ENCODE peak calls at places on chromosomes 16 and 17, in seven cellular contexts. G is SK-N-SH, Y is H1, U is GM12878, W is HCT116, J is K562, V is HepG2. P is an unnamed sample.

GRCh38 chr17:40326014-40326831 is 17.2 kb downstream of the RARA start:
- DNase-seq in J (no peak), V (peak), Y (no peak), U (no peak), W (no peak), G (no peak), P (no peak)

GRCh38 chr16:19138601-19139000 is 24.8 kb downstream of the ITPRIPL2 start:
- DNase-seq in V (no peak), G (peak), J (no peak), U (no peak), W (no peak), Y (no peak), P (no peak)

GRCh38 chr16:12426122-12426521 is 377.6 kb downstream of the CPPED1 start:
- DNase-seq in V (no peak), G (peak), J (peak), U (no peak), Y (no peak), W (no peak), P (no peak)

GRCh38 chr16:84109598-84110325 is 7.0 kb downstream of the MBTPS1 start:
- DNase-seq in U (no peak), V (no peak), J (no peak), G (no peak), Y (no peak), W (no peak), P (no peak)

GRCh38 chr16:55479560-55480197 is 681 bp downstream of the MMP2 start:
- DNase-seq in Y (no peak), V (no peak), J (no peak), W (no peak), G (peak), U (no peak), P (no peak)

GRCh38 chr16:8581923-8582580 is 8.3 kb downstream of the TMEM114 start:
- DNase-seq in V (no peak), U (no peak), J (no peak), G (no peak), Y (no peak), W (no peak), P (no peak)

GRCh38 chr16:78742501-78743283 is 643.2 kb downstream of the WWOX start:
- DNase-seq in U (peak), Y (no peak), V (no peak), G (no peak), W (no peak), J (peak), P (peak)

GRCh38 chr17:59126809-59127417 is 20.2 kb upstream of the TRIM37 start:
- DNase-seq in J (no peak), U (no peak), V (no peak), G (no peak), W (no peak), Y (no peak), P (no peak)

GRCh38 chr16:53159781-53160436 is 105.1 kb downstream of the CHD9 start:
- DNase-seq in Y (no peak), V (peak), U (peak), W (peak), G (peak), J (peak), P (peak)

GRCh38 chr16:68375801-68376536 is 65.2 kb downstream of the PRMT7 start:
- DNase-seq in Y (no peak), U (no peak), J (no peak), G (no peak), V (no peak), W (no peak), P (no peak)

GRCh38 chr16:49116873-49117272 is 164.8 kb downstream of the CBLN1 start:
- DNase-seq in G (no peak), J (no peak), U (no peak), V (no peak), Y (no peak), W (no peak), P (no peak)

GRCh38 chr16:47258874-47259461 is 115.2 kb upstream of the NETO2 start:
- DNase-seq in V (peak), Y (no peak), W (peak), U (peak), G (peak), J (peak), P (peak)

GRCh38 chr16:88667496-88667895 is 4.6 kb upstream of the MVD start:
- DNase-seq in V (no peak), W (no peak), U (no peak), G (peak), Y (no peak), J (no peak), P (no peak)

GRCh38 chr17:50173335-50173941 is 7.6 kb downstream of the SGCA start:
- DNase-seq in U (no peak), Y (no peak), J (no peak), V (no peak), W (no peak), G (peak), P (no peak)

GRCh38 chr17:70338946-70339354 is 169.6 kb downstream of the KCNJ2 start:
- DNase-seq in Y (no peak), J (no peak), V (no peak), W (no peak), G (no peak), U (no peak), P (no peak)

GRCh38 chr17:35766903-35767510 is 6.3 kb downstream of the C17orf50 start:
- DNase-seq in U (no peak), J (no peak), G (peak), V (no peak), Y (no peak), W (no peak), P (peak)

GRCh38 chr16:9948933-9949332 is 233.3 kb downstream of the GRIN2A start:
- DNase-seq in G (no peak), V (no peak), U (no peak), W (no peak), J (no peak), Y (no peak), P (no peak)

GRCh38 chr17:43871947-43872690 is 25.1 kb downstream of the CD300LG start:
- DNase-seq in G (no peak), V (no peak), U (no peak), W (no peak), J (no peak), Y (no peak), P (no peak)
- TF ChIP-seq JUND in G (no peak), V (no peak), U (no peak), W (no peak), J (no peak), Y (no peak), P (no peak)

GRCh38 chr16:27245276-27246231 is 23.0 kb downstream of the NSMCE1 start:
- DNase-seq in V (no peak), J (peak), W (no peak), Y (no peak), G (no peak), U (no peak), P (no peak)
- TF ChIP-seq JUND in V (no peak), J (peak), W (no peak), Y (no peak), G (no peak), U (no peak), P (no peak)

DNA sequence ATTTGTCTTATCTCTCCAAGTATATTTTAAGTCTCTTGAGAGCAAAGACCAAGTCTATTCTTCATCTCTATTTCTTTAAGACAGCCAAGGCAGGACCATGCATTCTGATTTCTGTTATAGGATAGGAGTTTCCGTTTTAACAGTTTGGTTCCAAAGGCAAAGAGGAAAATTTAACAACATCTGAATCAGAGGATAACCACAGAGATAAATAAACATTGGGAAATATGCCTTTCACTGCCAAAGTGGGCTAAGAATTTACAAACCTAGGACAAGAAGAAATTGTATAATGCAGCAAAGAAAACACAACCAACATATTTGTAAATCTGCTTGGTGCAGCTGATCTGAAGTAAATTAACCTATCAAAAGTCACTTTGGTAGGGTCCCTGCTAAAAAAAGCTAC is 37.7 kb downstream of the USP32 start:
- DNase-seq in G (no peak), V (peak), J (no peak), W (no peak), Y (no peak), U (no peak), P (no peak)
- TF ChIP-seq JUND in G (peak), V (no peak), J (no peak), W (no peak), Y (no peak), U (no peak), P (no peak)

GRCh38 chr17:29749045-29749825 is 126.5 kb upstream of the CORO6 start:
- DNase-seq in U (no peak), W (no peak), G (no peak), Y (no peak), V (no peak), J (no peak), P (no peak)
- TF ChIP-seq JUND in U (no peak), W (no peak), G (no peak), Y (no peak), V (no peak), J (no peak), P (no peak)

DNA sequence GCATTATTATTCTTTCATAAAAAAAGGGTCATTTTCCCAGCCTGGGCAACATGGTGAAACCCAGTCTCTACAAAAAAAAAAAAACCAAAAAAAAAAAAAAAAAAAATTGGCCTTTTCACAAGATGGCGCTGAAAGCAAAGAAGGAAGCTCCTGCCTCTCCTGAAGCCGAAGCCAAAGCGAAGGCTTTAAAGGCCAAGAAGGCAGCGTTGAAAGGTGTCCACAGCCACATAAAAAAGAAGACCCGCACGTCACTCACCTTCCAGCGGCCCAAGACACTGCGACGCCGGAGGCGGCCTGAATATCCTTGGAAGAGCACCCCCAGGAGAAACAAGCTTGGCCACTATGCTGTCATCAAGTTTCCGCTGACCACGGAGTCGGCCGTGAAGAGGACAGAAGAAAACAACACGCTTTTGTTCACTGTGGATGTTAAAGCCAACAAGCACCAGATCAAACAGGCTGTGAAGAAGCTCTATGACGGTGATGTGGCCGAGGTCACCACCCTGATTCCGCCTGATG is 4.9 kb upstream of the PGAP6 start:
- DNase-seq in Y (no peak), J (no peak), U (no peak), W (no peak), G (no peak), V (no peak), P (no peak)
- TF ChIP-seq JUND in Y (no peak), J (no peak), U (no peak), W (no peak), G (no peak), V (no peak), P (no peak)

GRCh38 chr16:85970016-85970711 is 71.2 kb downstream of the IRF8 start:
- DNase-seq in V (no peak), J (no peak), U (no peak), G (no peak), W (no peak), Y (no peak), P (no peak)

GRCh38 chr16:85968041-85968920 is 69.3 kb downstream of the IRF8 start:
- DNase-seq in V (no peak), U (no peak), G (no peak), Y (no peak), J (no peak), W (no peak), P (no peak)

GRCh38 chr16:85970712-85971220 is 71.8 kb downstream of the IRF8 start:
- DNase-seq in U (no peak), V (no peak), G (no peak), J (no peak), W (no peak), Y (no peak), P (peak)

GRCh38 chr16:85969159-85969558 is 70.2 kb downstream of the IRF8 start:
- DNase-seq in V (no peak), W (no peak), U (no peak), Y (no peak), G (no peak), J (no peak), P (peak)

DNA sequence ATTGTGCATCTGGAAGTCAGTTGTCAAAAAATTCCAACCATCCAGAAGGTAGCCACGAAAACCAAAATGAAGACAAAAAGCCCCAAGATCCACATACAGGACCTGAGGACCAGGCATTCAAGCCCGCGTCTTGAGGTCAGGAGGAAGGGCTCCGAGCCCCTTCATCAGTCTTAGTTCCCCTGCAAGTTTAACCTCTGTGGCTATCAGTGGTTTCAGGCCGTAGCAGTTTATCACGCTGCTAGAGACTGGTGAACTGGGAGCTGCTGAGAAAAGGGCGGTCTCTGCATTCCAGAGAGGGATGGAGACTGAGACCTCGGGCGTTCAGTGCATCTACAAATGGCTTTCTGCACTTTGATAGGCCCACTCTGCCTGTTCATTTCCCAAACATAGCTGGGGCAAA is 70.6 kb downstream of the IRF8 start:
- DNase-seq in W (no peak), U (no peak), Y (no peak), G (no peak), J (no peak), V (no peak), P (no peak)
- TF ChIP-seq JUND in W (no peak), U (no peak), Y (no peak), G (no peak), J (no peak), V (no peak), P (no peak)

DNA sequence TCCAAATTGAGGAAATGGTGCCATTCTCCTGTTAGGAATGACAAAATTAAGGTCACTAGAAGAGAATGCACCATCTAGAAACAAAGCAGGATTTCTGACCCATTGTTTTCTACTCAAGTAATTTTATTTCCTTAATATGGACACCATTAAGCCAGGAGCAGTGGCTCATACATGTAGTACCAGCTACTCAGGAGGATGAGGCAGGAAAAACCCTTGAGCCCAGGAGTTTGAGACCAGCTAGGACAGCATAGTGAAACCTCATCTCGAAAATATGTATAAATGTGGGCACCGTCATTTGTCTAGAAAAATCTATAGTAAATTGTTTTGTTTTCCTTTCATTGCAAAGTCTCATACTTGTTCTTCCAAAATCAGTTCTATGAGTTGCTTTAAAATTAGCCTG is 9.1 kb upstream of the AP1G1 start:
- DNase-seq in J (no peak), V (no peak), U (no peak), G (no peak), W (no peak), Y (no peak), P (no peak)
- TF ChIP-seq JUND in J (no peak), V (no peak), U (no peak), G (no peak), W (no peak), Y (no peak), P (no peak)

DNA sequence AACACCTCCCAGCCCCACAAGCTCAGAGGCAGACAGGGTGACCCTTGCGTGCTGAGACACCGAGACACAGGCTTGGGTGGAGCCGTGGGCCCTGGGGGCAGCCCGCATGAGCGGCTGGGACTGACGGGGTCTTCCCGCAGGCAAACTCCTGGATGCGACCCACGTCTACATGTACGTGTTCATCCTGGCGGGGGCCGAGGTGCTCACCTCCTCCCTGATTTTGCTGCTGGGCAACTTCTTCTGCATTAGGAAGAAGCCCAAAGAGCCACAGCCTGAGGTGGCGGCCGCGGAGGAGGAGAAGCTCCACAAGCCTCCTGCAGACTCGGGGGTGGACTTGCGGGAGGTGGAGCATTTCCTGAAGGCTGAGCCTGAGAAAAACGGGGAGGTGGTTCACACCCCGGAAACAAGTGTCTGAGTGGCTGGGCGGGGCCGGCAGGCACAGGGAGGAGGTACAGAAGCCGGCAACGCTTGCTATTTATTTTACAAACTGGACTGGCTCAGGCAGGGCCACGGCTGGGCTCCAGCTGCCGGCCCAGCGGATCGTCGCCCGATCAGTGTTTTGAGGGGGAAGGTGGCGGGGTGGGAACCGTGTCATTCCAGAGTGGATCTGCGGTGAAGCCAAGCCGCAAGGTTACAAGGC is 9.8 kb downstream of the SLC16A3 start:
- DNase-seq in U (no peak), V (no peak), Y (no peak), J (peak), W (no peak), G (no peak), P (peak)
- TF ChIP-seq JUND in U (no peak), V (no peak), Y (no peak), J (no peak), W (no peak), G (no peak), P (no peak)

P was measured in T47D.